ENCODE peak calls at places on chromosomes 11 and 22, in seven cellular contexts. R, I, C, L, A, M and D are unnamed samples.

GRCh38 chr11:68165601-68166000 is 44.4 kb upstream of the CHKA start:
- DNase-seq in M (no peak), A (no peak), C (no peak), L (no peak), R (no peak), I (no peak), D (no peak)

GRCh38 chr22:35739642-35740041 is 22.0 kb downstream of the APOL5 start:
- DNase-seq in M (no peak), C (no peak), L (no peak), A (peak), R (no peak), I (peak), D (no peak)

GRCh38 chr11:130403301-130403804 is 25.1 kb downstream of the ADAMTS8 start:
- DNase-seq in R (no peak), C (peak), I (no peak), M (no peak), L (peak), A (peak), D (no peak)

GRCh38 chr22:24901448-24901847 is 45.0 kb downstream of the LHFPL7 start:
- DNase-seq in A (no peak), R (no peak), M (no peak), I (no peak), L (no peak), C (no peak), D (no peak)

GRCh38 chr11:18749681-18750319 is 23.8 kb upstream of the IGSF22 start:
- DNase-seq in C (peak), I (no peak), L (peak), R (peak), A (peak), M (no peak), D (no peak)

GRCh38 chr11:89381094-89381493 is 110.1 kb downstream of the NOX4 start:
- DNase-seq in M (no peak), I (no peak), L (peak), R (no peak), A (peak), C (peak), D (no peak)

GRCh38 chr11:106216281-106216680 is 138.8 kb downstream of the AASDHPPT start:
- DNase-seq in M (no peak), I (no peak), A (peak), C (no peak), R (no peak), L (no peak), D (no peak)

GRCh38 chr11:2927493-2927800 is 1.8 kb downstream of the PHLDA2 start:
- DNase-seq in C (no peak), I (peak), L (no peak), A (no peak), R (no peak), M (no peak), D (no peak)

GRCh38 chr11:105923814-105924213 is 98.2 kb downstream of the MSANTD4 start:
- DNase-seq in L (peak), M (no peak), I (no peak), R (no peak), C (peak), A (peak), D (no peak)

GRCh38 chr22:22380098-22381030 is 128.2 kb downstream of the ZNF280B start:
- DNase-seq in R (no peak), M (peak), I (peak), L (no peak), A (no peak), C (no peak), D (no peak)
- TF ChIP-seq CTCF in R (no peak), M (peak), I (peak), L (no peak), A (no peak), C (peak), D (peak)

GRCh38 chr11:43579171-43579918 is 101.2 kb upstream of the HSD17B12 start:
- DNase-seq in C (no peak), I (peak), L (peak), R (no peak), M (peak), A (peak), D (no peak)
- TF ChIP-seq CTCF in C (peak), I (peak), L (peak), R (no peak), M (no peak), A (peak), D (peak)

GRCh38 chr11:118640332-118641154 is 33.1 kb downstream of the PHLDB1 start:
- DNase-seq in M (no peak), I (no peak), C (no peak), R (no peak), A (no peak), L (no peak), D (no peak)
- TF ChIP-seq CTCF in M (no peak), I (no peak), C (no peak), R (peak), A (no peak), L (peak), D (no peak)

GRCh38 chr11:76598426-76598839 is 72.1 kb downstream of the LRRC32 start:
- DNase-seq in C (no peak), A (peak), M (peak), L (peak), I (peak), R (no peak), D (no peak)
- TF ChIP-seq CTCF in C (peak), A (peak), M (peak), L (peak), I (no peak), R (peak), D (peak)

GRCh38 chr11:43685483-43685882 is 4.9 kb downstream of the HSD17B12 start:
- DNase-seq in M (no peak), C (no peak), A (peak), I (no peak), R (no peak), L (peak), D (no peak)
- TF ChIP-seq CTCF in M (no peak), C (peak), A (peak), I (no peak), R (no peak), L (no peak), D (peak)

GRCh38 chr22:48894064-48894671 is 933.5 kb downstream of the BRD1 start:
- DNase-seq in A (no peak), L (no peak), M (no peak), R (no peak), I (no peak), C (no peak), D (no peak)
- TF ChIP-seq CTCF in A (no peak), L (no peak), M (no peak), R (no peak), I (no peak), C (no peak), D (peak)

GRCh38 chr11:60767388-60767811 is 10.7 kb downstream of the MS4A15 start:
- DNase-seq in I (peak), R (no peak), M (no peak), C (no peak), L (no peak), A (no peak), D (peak)
- TF ChIP-seq CTCF in I (peak), R (no peak), M (peak), C (peak), L (peak), A (peak), D (peak)